ENCODE peak calls at places on chromosomes 7 and 10, in six cellular contexts. U is SK-N-SH, K is HepG2, S is K562, X is GM12878, C is H1. R is an unnamed sample.

GRCh38 chr7:49279886-49280285 is 355.5 kb downstream of the CDC14C start:
- DNase-seq in U (no peak), K (no peak), S (no peak), X (no peak), C (no peak), R (no peak)

GRCh38 chr7:122219253-122219865 is 75.3 kb upstream of the AASS start:
- DNase-seq in U (peak), K (peak), S (no peak), X (no peak), C (no peak), R (no peak)

GRCh38 chr7:148978091-148978490 is 50.2 kb downstream of the PDIA4 start:
- DNase-seq in U (no peak), K (no peak), S (no peak), X (no peak), C (no peak), R (no peak)

GRCh38 chr10:69861251-69862240 is 59.8 kb downstream of the COL13A1 start:
- DNase-seq in U (no peak), K (peak), S (no peak), X (no peak), C (no peak), R (peak)

GRCh38 chr7:621572-622285 is 102.1 kb upstream of the PDGFA start:
- DNase-seq in U (no peak), K (no peak), S (no peak), X (no peak), C (no peak), R (no peak)

GRCh38 chr7:66452165-66452564 is 176.5 kb upstream of the KCTD7 start:
- DNase-seq in U (no peak), K (peak), S (no peak), X (no peak), C (no peak), R (no peak)

GRCh38 chr7:29749701-29750321 is 56.5 kb upstream of the WIPF3 start:
- DNase-seq in U (no peak), K (no peak), S (peak), X (no peak), C (no peak), R (no peak)

GRCh38 chr10:124231188-124232135 is 138.1 kb upstream of the CHST15 start:
- DNase-seq in U (no peak), K (no peak), S (peak), X (no peak), C (no peak), R (peak)

GRCh38 chr10:60605476-60605875 is 172.8 kb upstream of the CDK1 start:
- DNase-seq in U (no peak), K (no peak), S (no peak), X (no peak), C (no peak), R (no peak)

GRCh38 chr7:128938524-128939074 is 872 bp downstream of the IRF5 start:
- DNase-seq in U (peak), K (no peak), S (peak), X (no peak), C (no peak), R (no peak)

GRCh38 chr10:101464518-101465085 is 110.6 kb downstream of the BTRC start:
- DNase-seq in U (peak), K (no peak), S (no peak), X (no peak), C (no peak), R (no peak)

GRCh38 chr7:100627238-100627549 is 14.2 kb downstream of the TFR2 start:
- DNase-seq in U (no peak), K (no peak), S (no peak), X (no peak), C (peak), R (no peak)

GRCh38 chr10:77603529-77603927 is 34.1 kb downstream of the KCNMA1 start:
- DNase-seq in U (peak), K (no peak), S (no peak), X (no peak), C (no peak), R (no peak)

GRCh38 chr10:125141860-125142484 is 18.4 kb downstream of the CTBP2 start:
- DNase-seq in U (no peak), K (no peak), S (peak), X (no peak), C (no peak), R (no peak)

GRCh38 chr7:179948-180694 is 12.2 kb upstream of the FAM20C start:
- DNase-seq in U (no peak), K (no peak), S (no peak), X (no peak), C (no peak), R (no peak)

GRCh38 chr7:25849361-25850184 is 302.4 kb upstream of the NFE2L3 start:
- DNase-seq in U (no peak), K (peak), S (no peak), X (no peak), C (no peak), R (no peak)

GRCh38 chr10:115093286-115093775 is at the start of gene ATRNL1:
- DNase-seq in U (peak), K (no peak), S (peak), X (no peak), C (peak), R (no peak)

GRCh38 chr10:101050206-101051069 is 11.4 kb upstream of the KAZALD1 start:
- DNase-seq in U (peak), K (peak), S (peak), X (no peak), C (peak), R (no peak)

GRCh38 chr7:143882020-143882610 is 19.9 kb downstream of the TCAF1 start:
- DNase-seq in U (peak), K (peak), S (peak), X (no peak), C (peak), R (no peak)

GRCh38 chr7:79302281-79302680 is 151.2 kb downstream of the MAGI2 start:
- DNase-seq in U (no peak), K (no peak), S (no peak), X (no peak), C (no peak), R (no peak)
- TF ChIP-seq CTCF in U (no peak), K (no peak), S (no peak), X (no peak), C (peak), R (no peak)

GRCh38 chr10:34814228-34815173 is 595 bp downstream of the PARD3 start:
- DNase-seq in U (peak), K (peak), S (peak), X (no peak), C (peak), R (no peak)

GRCh38 chr10:34813626-34814227 is 1.4 kb downstream of the PARD3 start:
- DNase-seq in U (no peak), K (peak), S (no peak), X (no peak), C (no peak), R (no peak)

GRCh38 chr10:34817054-34817453 is 2.0 kb upstream of the PARD3 start:
- DNase-seq in U (no peak), K (no peak), S (no peak), X (no peak), C (no peak), R (no peak)

GRCh38 chr10:34816067-34817002 is 1.2 kb upstream of the PARD3 start:
- DNase-seq in U (peak), K (no peak), S (no peak), X (no peak), C (no peak), R (no peak)

GRCh38 chr10:34815174-34816066 is at the start of gene PARD3:
- DNase-seq in U (peak), K (peak), S (peak), X (no peak), C (peak), R (no peak)
- TF ChIP-seq GABPA in U (no peak), K (no peak), S (no peak), X (no peak), C (no peak), R (no peak)

DNA sequence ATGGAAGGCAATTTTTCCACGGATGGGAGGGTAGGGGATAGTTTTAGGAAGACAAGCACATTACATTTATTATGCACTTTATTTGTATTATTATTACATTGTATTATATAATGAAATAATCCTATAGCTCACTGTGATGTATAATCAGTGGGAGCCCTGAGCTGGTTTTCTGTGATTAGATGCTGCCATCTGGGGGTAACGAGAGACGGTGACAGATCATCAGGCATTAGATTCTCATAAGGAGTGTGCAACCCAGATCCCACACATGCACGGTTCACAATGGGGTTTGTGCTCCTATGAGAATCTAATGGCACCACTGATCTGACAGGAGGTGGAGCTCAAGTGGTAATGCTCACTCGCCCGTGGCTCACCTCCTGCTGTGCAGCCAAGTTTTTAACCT is 103.9 kb upstream of the STK17A start:
- DNase-seq in U (no peak), K (peak), S (no peak), X (no peak), C (peak), R (no peak)
- TF ChIP-seq CTCF in U (peak), K (peak), S (peak), X (peak), C (no peak), R (no peak)

DNA sequence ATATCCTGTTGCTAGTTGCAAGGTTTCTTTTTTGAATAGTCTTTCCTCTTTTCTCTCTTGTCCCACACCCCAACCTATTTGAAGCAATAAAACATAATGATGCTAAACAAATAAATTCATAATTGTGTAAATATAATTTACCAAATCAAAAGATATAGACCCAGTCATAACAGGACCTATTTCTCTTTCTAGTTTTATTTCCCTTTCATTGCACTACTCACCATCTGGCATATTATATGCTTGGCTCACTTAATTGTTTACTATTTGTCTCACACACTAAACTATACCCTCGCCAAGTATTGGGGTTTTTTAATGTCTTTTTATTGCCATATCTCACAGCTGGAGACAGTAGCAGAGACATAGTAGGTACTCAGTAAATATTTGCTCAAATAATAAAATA is 597.4 kb upstream of the PCDH15 start:
- DNase-seq in U (no peak), K (no peak), S (no peak), X (no peak), C (no peak), R (no peak)
- TF ChIP-seq GABPA in U (no peak), K (no peak), S (no peak), X (no peak), C (no peak), R (no peak)

DNA sequence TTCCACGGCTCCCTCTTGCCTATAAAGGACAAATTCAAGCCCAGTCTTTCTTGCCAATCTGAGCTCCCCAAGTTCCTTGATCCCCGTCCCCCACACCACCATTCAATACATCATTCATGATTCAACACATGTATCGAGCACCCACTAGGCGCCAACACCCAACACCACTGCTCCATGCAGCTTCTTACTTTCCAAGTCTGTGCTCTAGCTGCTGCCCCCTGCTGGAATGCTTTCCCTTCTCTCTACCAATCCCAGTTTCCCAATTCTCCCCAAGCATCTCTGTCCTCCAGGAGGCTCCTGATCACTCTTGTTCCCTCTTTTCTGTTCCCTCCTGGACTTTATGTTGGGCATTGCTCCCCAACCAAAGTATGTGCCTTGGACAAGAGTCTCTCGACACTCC is 172.6 kb downstream of the NEURL1 start:
- DNase-seq in U (peak), K (no peak), S (peak), X (no peak), C (peak), R (peak)
- TF ChIP-seq CTCF in U (peak), K (peak), S (peak), X (peak), C (peak), R (peak)